ENCODE peak calls at places on chromosomes 11 and 22, in five cellular contexts. Q is AG20443; S is GM12892; K is activated CD4-positive, CD25-positive, alpha-beta regulatory T cell; A is psoas muscle. U is an unnamed sample.

GRCh38 chr11:35748644-35749043 is 86.1 kb downstream of the TRIM44 start:
- DNase-seq in Q (no peak), S (no peak), K (no peak), A (no peak), U (no peak)

GRCh38 chr11:34243620-34244493 is 114.0 kb downstream of the ABTB2 start:
- DNase-seq in Q (peak), S (no peak), K (peak), A (no peak), U (no peak)

GRCh38 chr11:112837162-112837826 is 123.9 kb upstream of the NCAM1 start:
- DNase-seq in Q (no peak), S (no peak), K (no peak), A (no peak), U (no peak)

GRCh38 chr11:118636569-118637290 is 29.3 kb downstream of the PHLDB1 start:
- DNase-seq in Q (no peak), S (no peak), K (no peak), A (no peak), U (no peak)

GRCh38 chr11:66361502-66361941 is 10.0 kb downstream of the SLC29A2 start:
- DNase-seq in Q (no peak), S (peak), K (no peak), A (peak), U (no peak)

GRCh38 chr11:75745807-75746206 is 22.8 kb upstream of the DGAT2 start:
- DNase-seq in Q (no peak), S (no peak), K (no peak), A (no peak), U (no peak)

GRCh38 chr11:113587318-113587739 is 112.1 kb upstream of the DRD2 start:
- DNase-seq in Q (peak), S (no peak), K (no peak), A (no peak), U (no peak)

GRCh38 chr11:119236490-119236889 is 30.4 kb downstream of the CBL start:
- DNase-seq in Q (no peak), S (no peak), K (no peak), A (no peak), U (no peak)

GRCh38 chr22:43292633-43293025 is 50.5 kb downstream of the SCUBE1 start:
- DNase-seq in Q (no peak), S (no peak), K (no peak), A (no peak), U (no peak)

GRCh38 chr11:126101241-126101929 is 38.7 kb upstream of the CDON start:
- DNase-seq in Q (no peak), S (no peak), K (no peak), A (no peak), U (no peak)

GRCh38 chr11:47185305-47186075 is 744 bp downstream of the PACSIN3 start:
- DNase-seq in Q (peak), S (no peak), K (no peak), A (peak), U (no peak)

GRCh38 chr22:24554316-24555159 is at the start of gene GUCD1:
- DNase-seq in Q (peak), S (no peak), K (peak), A (peak), U (peak)

GRCh38 chr11:131737357-131737756 is 366.9 kb downstream of the NTM start:
- DNase-seq in Q (peak), S (no peak), K (no peak), A (no peak), U (no peak)

GRCh38 chr11:13776134-13776815 is 107.8 kb downstream of the FAR1 start:
- DNase-seq in Q (no peak), S (no peak), K (no peak), A (no peak), U (no peak)

GRCh38 chr11:96126917-96127595 is 203.1 kb upstream of the MTMR2 start:
- DNase-seq in Q (no peak), S (no peak), K (no peak), A (no peak), U (no peak)

GRCh38 chr11:107587306-107587979 is 3.5 kb upstream of the ELMOD1 start:
- DNase-seq in Q (peak), S (no peak), K (no peak), A (no peak), U (no peak)

GRCh38 chr22:49419661-49420060 is 408.0 kb downstream of the BRD1 start:
- DNase-seq in Q (no peak), S (no peak), K (no peak), A (no peak), U (no peak)

GRCh38 chr22:22398530-22399327 is 109.8 kb downstream of the ZNF280B start:
- DNase-seq in Q (no peak), S (no peak), K (no peak), A (no peak), U (no peak)